ENCODE peak calls at places on chromosome 6, in nine cellular contexts. K, P, F, L, Q, M, I, H and U are unnamed samples.

GRCh38 chr6:56913276-56914138 is 41.4 kb upstream of the BEND6 start:
- DNase-seq in K (no peak), P (no peak), F (no peak), L (no peak), Q (no peak), M (no peak), I (no peak), H (no peak), U (no peak)

GRCh38 chr6:17361013-17361412 is 32.4 kb upstream of the CAP2 start:
- DNase-seq in K (no peak), P (no peak), F (no peak), L (no peak), Q (no peak), M (no peak), I (no peak), H (no peak), U (no peak)

GRCh38 chr6:72084992-72085569 is 198.7 kb downstream of the RIMS1 start:
- DNase-seq in K (no peak), P (no peak), F (no peak), L (no peak), Q (peak), M (peak), I (no peak), H (peak), U (no peak)

GRCh38 chr6:48135352-48136084 is 24.5 kb upstream of the PTCHD4 start:
- DNase-seq in K (no peak), P (peak), F (no peak), L (no peak), Q (peak), M (peak), I (no peak), H (no peak), U (no peak)

GRCh38 chr6:25777031-25777430 is 22.5 kb downstream of the SLC17A4 start:
- DNase-seq in K (no peak), P (no peak), F (no peak), L (no peak), Q (no peak), M (no peak), I (no peak), H (peak), U (no peak)

GRCh38 chr6:22042713-22043112 is 254.1 kb downstream of the PRL start:
- DNase-seq in K (no peak), P (peak), F (no peak), L (no peak), Q (peak), M (no peak), I (no peak), H (no peak), U (no peak)

GRCh38 chr6:40997256-40997957 is 41.6 kb downstream of the UNC5CL start:
- DNase-seq in K (peak), P (peak), F (no peak), L (peak), Q (peak), M (peak), I (no peak), H (peak), U (no peak)

GRCh38 chr6:13445005-13445743 is 42.2 kb downstream of the GFOD1 start:
- DNase-seq in K (peak), P (no peak), F (peak), L (peak), Q (peak), M (peak), I (peak), H (no peak), U (no peak)

GRCh38 chr6:151001387-151002063 is 136.0 kb downstream of the MTHFD1L start:
- DNase-seq in K (no peak), P (no peak), F (no peak), L (no peak), Q (no peak), M (no peak), I (no peak), H (peak), U (no peak)

GRCh38 chr6:145531032-145531431 is 204.3 kb downstream of the EPM2A start:
- DNase-seq in K (no peak), P (no peak), F (no peak), L (no peak), Q (no peak), M (no peak), I (no peak), H (peak), U (no peak)

GRCh38 chr6:147738516-147739187 is 230.2 kb downstream of the SAMD5 start:
- DNase-seq in K (no peak), P (no peak), F (no peak), L (no peak), Q (no peak), M (peak), I (no peak), H (no peak), U (no peak)

GRCh38 chr6:11491596-11491995 is 46.0 kb upstream of the TMEM170B start:
- DNase-seq in K (no peak), P (no peak), F (no peak), L (no peak), Q (no peak), M (no peak), I (no peak), H (no peak), U (no peak)

GRCh38 chr6:20534906-20535305 is 649 bp downstream of the CDKAL1 start:
- DNase-seq in K (no peak), P (no peak), F (no peak), L (no peak), Q (no peak), M (no peak), I (no peak), H (no peak), U (no peak)

GRCh38 chr6:32945953-32946352 is 5.1 kb upstream of the HLA-DMB start:
- DNase-seq in K (no peak), P (no peak), F (no peak), L (no peak), Q (no peak), M (no peak), I (no peak), H (no peak), U (no peak)

GRCh38 chr6:139855741-139856206 is 481.3 kb upstream of the CITED2 start:
- DNase-seq in K (no peak), P (no peak), F (no peak), L (no peak), Q (peak), M (no peak), I (no peak), H (no peak), U (no peak)

GRCh38 chr6:123655520-123656306 is 19.0 kb upstream of the TRDN start:
- DNase-seq in K (no peak), P (no peak), F (no peak), L (no peak), Q (peak), M (no peak), I (no peak), H (no peak), U (no peak)

GRCh38 chr6:13152804-13153203 is 175.5 kb downstream of the TBC1D7 start:
- DNase-seq in K (no peak), P (no peak), F (no peak), L (no peak), Q (no peak), M (no peak), I (no peak), H (peak), U (no peak)

GRCh38 chr6:132414761-132415160 is 13.5 kb upstream of the MOXD1 start:
- DNase-seq in K (no peak), P (no peak), F (no peak), L (no peak), Q (peak), M (no peak), I (no peak), H (no peak), U (no peak)

GRCh38 chr6:71468841-71469750 is 180.5 kb downstream of the OGFRL1 start:
- DNase-seq in K (no peak), P (no peak), F (peak), L (no peak), Q (peak), M (no peak), I (no peak), H (no peak), U (no peak)

GRCh38 chr6:24495516-24495847 is 713 bp downstream of the ALDH5A1 start:
- DNase-seq in K (peak), P (peak), F (no peak), L (peak), Q (peak), M (peak), I (peak), H (peak), U (no peak)

GRCh38 chr6:15516923-15517560 is 145.8 kb downstream of the DTNBP1 start:
- DNase-seq in K (no peak), P (no peak), F (peak), L (no peak), Q (no peak), M (no peak), I (no peak), H (no peak), U (no peak)

GRCh38 chr6:11772109-11772830 is 6.3 kb downstream of the ADTRP start:
- DNase-seq in K (no peak), P (peak), F (no peak), L (no peak), Q (peak), M (peak), I (no peak), H (no peak), U (no peak)

GRCh38 chr6:160974304-160974771 is 17.2 kb upstream of the MAP3K4 start:
- DNase-seq in K (no peak), P (no peak), F (peak), L (no peak), Q (peak), M (peak), I (no peak), H (no peak), U (no peak)

GRCh38 chr6:153130515-153131036 is 506 bp downstream of the RGS17 start:
- DNase-seq in K (no peak), P (no peak), F (no peak), L (no peak), Q (no peak), M (peak), I (no peak), H (peak), U (no peak)

GRCh38 chr6:118886641-118887040 is 7.3 kb upstream of the ASF1A start:
- DNase-seq in K (no peak), P (no peak), F (no peak), L (no peak), Q (no peak), M (no peak), I (no peak), H (no peak), U (no peak)

GRCh38 chr6:93989630-93990029 is 570.3 kb upstream of the EPHA7 start:
- DNase-seq in K (no peak), P (no peak), F (no peak), L (no peak), Q (no peak), M (no peak), I (no peak), H (no peak), U (no peak)

GRCh38 chr6:97925504-97925903 is 642.5 kb upstream of the MMS22L start:
- DNase-seq in K (no peak), P (no peak), F (no peak), L (no peak), Q (no peak), M (no peak), I (no peak), H (peak), U (no peak)

GRCh38 chr6:161536141-161536735 is 262.4 kb upstream of the AGPAT4 start:
- DNase-seq in K (no peak), P (no peak), F (no peak), L (no peak), Q (no peak), M (no peak), I (no peak), H (no peak), U (no peak)

GRCh38 chr6:152636675-152637421 is at the start of gene SYNE1:
- DNase-seq in K (peak), P (peak), F (no peak), L (peak), Q (peak), M (peak), I (peak), H (peak), U (no peak)

GRCh38 chr6:7313505-7314165 is 636 bp upstream of the SSR1 start:
- DNase-seq in K (no peak), P (no peak), F (no peak), L (no peak), Q (no peak), M (no peak), I (no peak), H (no peak), U (no peak)

GRCh38 chr6:50610562-50610961 is 102.8 kb upstream of the TFAP2D start:
- DNase-seq in K (no peak), P (no peak), F (no peak), L (no peak), Q (no peak), M (no peak), I (no peak), H (peak), U (no peak)
- TF ChIP-seq CTCF in K (no peak), P (no peak), F (no peak), L (peak), Q (no peak), M (peak), I (no peak), H (no peak), U (peak)

GRCh38 chr6:108176281-108177089 is 10.7 kb downstream of the NR2E1 start:
- DNase-seq in K (no peak), P (no peak), F (no peak), L (no peak), Q (no peak), M (no peak), I (no peak), H (peak), U (peak)
- TF ChIP-seq CTCF in K (no peak), P (no peak), F (no peak), L (no peak), Q (no peak), M (no peak), I (no peak), H (no peak), U (no peak)

GRCh38 chr6:38169221-38169674 is 349.7 kb downstream of the ZFAND3 start:
- DNase-seq in K (no peak), P (no peak), F (no peak), L (no peak), Q (no peak), M (no peak), I (no peak), H (peak), U (no peak)
- TF ChIP-seq CTCF in K (no peak), P (no peak), F (no peak), L (no peak), Q (no peak), M (no peak), I (no peak), H (peak), U (no peak)

GRCh38 chr6:137136065-137136464 is 37.4 kb downstream of the IL22RA2 start:
- DNase-seq in K (no peak), P (no peak), F (no peak), L (no peak), Q (peak), M (no peak), I (no peak), H (no peak), U (no peak)
- TF ChIP-seq CTCF in K (no peak), P (no peak), F (no peak), L (peak), Q (peak), M (peak), I (no peak), H (no peak), U (peak)

GRCh38 chr6:42259841-42260395 is 42.3 kb upstream of the MRPS10 start:
- DNase-seq in K (no peak), P (no peak), F (no peak), L (no peak), Q (no peak), M (no peak), I (no peak), H (no peak), U (no peak)

GRCh38 chr6:42263165-42263852 is 45.6 kb upstream of the MRPS10 start:
- DNase-seq in K (no peak), P (no peak), F (no peak), L (no peak), Q (no peak), M (no peak), I (no peak), H (peak), U (no peak)

GRCh38 chr6:42260424-42260888 is 42.8 kb upstream of the MRPS10 start:
- DNase-seq in K (no peak), P (peak), F (no peak), L (no peak), Q (no peak), M (peak), I (no peak), H (peak), U (no peak)

GRCh38 chr6:42259286-42259685 is 41.6 kb upstream of the MRPS10 start:
- DNase-seq in K (no peak), P (no peak), F (no peak), L (no peak), Q (no peak), M (no peak), I (no peak), H (no peak), U (no peak)

DNA sequence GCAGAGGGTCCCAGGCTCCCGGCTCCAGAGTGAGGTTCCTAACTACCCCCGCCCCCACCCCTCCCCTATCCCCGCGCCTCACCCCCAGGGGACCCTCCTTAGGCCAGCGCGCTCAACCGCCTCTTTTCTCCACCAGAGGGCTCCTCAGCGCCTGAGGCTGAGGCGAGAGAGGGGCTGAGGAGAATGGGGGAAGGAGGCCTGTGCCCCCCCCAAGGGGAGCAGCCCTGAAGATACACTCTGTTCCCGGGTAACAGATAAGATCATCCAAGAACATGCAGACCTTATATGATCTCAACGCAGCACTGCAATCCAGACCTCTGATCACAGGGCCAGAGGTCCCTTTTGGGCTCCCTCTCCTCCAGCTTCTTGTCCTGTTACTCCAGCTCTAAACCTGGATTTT is 43.3 kb upstream of the MRPS10 start:
- DNase-seq in K (no peak), P (peak), F (no peak), L (no peak), Q (peak), M (peak), I (no peak), H (peak), U (no peak)
- TF ChIP-seq CTCF in K (no peak), P (peak), F (no peak), L (peak), Q (peak), M (peak), I (peak), H (peak), U (peak)

DNA sequence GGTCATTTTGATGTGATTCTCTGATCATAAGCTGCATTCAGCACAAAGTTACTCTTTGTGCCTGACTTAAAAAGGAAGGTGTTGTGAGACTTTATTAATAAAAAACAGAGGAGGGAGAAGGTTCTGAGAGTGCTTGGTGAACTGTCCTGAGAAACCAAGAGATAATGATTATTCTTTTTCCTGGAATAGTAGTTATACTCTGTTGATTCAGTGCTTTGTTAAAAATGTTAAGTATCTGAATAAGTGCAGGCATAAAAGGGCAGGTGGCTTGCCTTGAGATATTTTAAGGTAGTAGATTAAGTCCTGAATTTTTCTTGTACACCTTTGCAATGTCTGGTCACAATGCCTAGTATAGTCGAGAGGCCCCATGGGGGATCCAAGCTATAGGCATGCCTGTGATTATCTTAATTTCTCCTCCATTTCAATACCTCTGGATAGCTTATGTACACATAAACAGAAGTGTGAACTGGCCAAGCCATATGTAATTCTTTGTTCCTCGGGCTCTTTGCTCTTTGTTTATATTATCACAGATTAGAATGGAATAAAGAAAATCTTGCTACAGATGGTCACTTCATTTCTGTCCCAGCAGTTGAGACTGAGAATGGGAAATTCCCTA is 50.0 kb downstream of the SOBP start:
- DNase-seq in K (no peak), P (no peak), F (no peak), L (no peak), Q (no peak), M (no peak), I (no peak), H (no peak), U (no peak)
- TF ChIP-seq CTCF in K (no peak), P (no peak), F (no peak), L (no peak), Q (no peak), M (no peak), I (no peak), H (no peak), U (no peak)

GRCh38 chr6:27809067-27809938 is 102.9 kb downstream of the OR2B2 start:
- DNase-seq in K (no peak), P (no peak), F (no peak), L (no peak), Q (no peak), M (no peak), I (no peak), H (no peak), U (no peak)

GRCh38 chr6:27812078-27812804 is 100.0 kb downstream of the OR2B2 start:
- DNase-seq in K (no peak), P (no peak), F (no peak), L (no peak), Q (no peak), M (no peak), I (no peak), H (no peak), U (no peak)

GRCh38 chr6:27811383-27811782 is 100.8 kb downstream of the OR2B2 start:
- DNase-seq in K (no peak), P (no peak), F (no peak), L (no peak), Q (no peak), M (no peak), I (no peak), H (no peak), U (no peak)

GRCh38 chr6:27810768-27811298 is 101.4 kb downstream of the OR2B2 start:
- DNase-seq in K (no peak), P (no peak), F (no peak), L (no peak), Q (no peak), M (no peak), I (no peak), H (peak), U (no peak)

GRCh38 chr6:27809939-27810767 is 102.0 kb downstream of the OR2B2 start:
- DNase-seq in K (peak), P (peak), F (peak), L (peak), Q (peak), M (peak), I (peak), H (peak), U (peak)
- TF ChIP-seq CTCF in K (no peak), P (no peak), F (no peak), L (no peak), Q (no peak), M (peak), I (no peak), H (no peak), U (peak)

GRCh38 chr6:76682842-76683241 is 610.4 kb upstream of the IMPG1 start:
- DNase-seq in K (no peak), P (no peak), F (no peak), L (no peak), Q (peak), M (peak), I (no peak), H (peak), U (no peak)
- TF ChIP-seq CTCF in K (peak), P (peak), F (no peak), L (peak), Q (peak), M (peak), I (peak), H (peak), U (peak)

DNA sequence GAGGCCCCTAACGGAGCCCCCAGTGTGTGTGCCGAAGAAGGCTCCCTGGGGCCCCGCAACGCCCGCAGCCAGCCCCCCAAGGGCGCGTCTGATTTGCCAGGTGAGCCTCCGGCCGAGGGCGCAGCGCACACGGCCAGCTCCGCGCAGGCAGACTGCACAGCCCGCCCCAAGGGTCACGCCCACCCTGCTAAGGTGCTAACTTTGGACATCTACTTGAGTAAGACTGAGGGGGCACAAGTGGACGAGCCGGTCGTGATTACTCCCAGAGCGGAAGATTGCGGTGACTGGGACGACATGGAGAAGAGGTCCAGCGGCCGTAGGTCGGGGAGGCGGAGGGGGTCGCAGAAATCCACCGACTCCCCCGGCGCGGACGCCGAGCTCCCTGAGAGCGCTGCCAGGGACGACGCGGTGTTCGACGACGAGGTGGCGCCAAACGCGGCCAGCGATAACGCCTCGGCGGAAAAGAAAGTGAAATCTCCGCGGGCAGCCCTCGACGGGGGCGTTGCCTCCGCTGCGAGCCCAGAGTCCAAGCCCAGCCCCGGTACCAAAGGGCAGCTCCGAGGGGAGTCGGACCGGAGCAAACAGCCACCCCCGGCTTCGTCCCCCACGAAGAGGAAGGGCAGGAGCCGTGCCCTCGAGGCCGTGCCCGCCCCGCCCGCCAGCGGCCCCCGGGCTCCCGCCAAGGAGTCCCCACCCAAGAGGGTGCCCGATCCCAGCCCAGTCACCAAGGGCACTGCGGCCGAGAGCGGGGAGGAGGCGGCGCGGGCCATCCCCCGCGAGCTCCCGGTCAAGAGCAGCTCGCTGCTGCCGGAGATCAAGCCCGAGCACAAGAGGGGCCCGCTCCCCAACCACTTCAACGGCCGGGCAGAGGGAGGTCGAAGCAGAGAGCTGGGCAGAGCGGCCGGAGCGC is 117.0 kb downstream of the RTN4IP1 start:
- DNase-seq in K (peak), P (peak), F (no peak), L (peak), Q (peak), M (peak), I (no peak), H (peak), U (no peak)
- TF ChIP-seq CTCF in K (no peak), P (no peak), F (no peak), L (no peak), Q (peak), M (peak), I (no peak), H (peak), U (peak)